ENCODE peak calls at places on chromosomes 5 and 9, in six cellular contexts. N, U, H, K, T and R are unnamed samples.

GRCh38 chr5:159956074-159956473 is 39.8 kb downstream of the ADRA1B start:
- DNase-seq in N (no peak), U (no peak), H (no peak), K (no peak), T (no peak), R (no peak)

GRCh38 chr5:136191304-136192014 is 1.5 kb downstream of the SMIM32 start:
- DNase-seq in N (no peak), U (no peak), H (no peak), K (no peak), T (no peak), R (no peak)

GRCh38 chr5:171226096-171226495 is 83.0 kb upstream of the TLX3 start:
- DNase-seq in N (no peak), U (no peak), H (no peak), K (no peak), T (no peak), R (peak)

GRCh38 chr5:13704401-13704800 is 240.1 kb downstream of the DNAH5 start:
- DNase-seq in N (no peak), U (no peak), H (no peak), K (no peak), T (no peak), R (no peak)

GRCh38 chr5:32109236-32109635 is 64.9 kb downstream of the GOLPH3 start:
- DNase-seq in N (no peak), U (no peak), H (no peak), K (no peak), T (no peak), R (no peak)

GRCh38 chr5:32241034-32241783 is 67.1 kb upstream of the GOLPH3 start:
- DNase-seq in N (no peak), U (no peak), H (no peak), K (no peak), T (no peak), R (no peak)

GRCh38 chr5:168174376-168174775 is 117.1 kb upstream of the WWC1 start:
- DNase-seq in N (no peak), U (no peak), H (no peak), K (no peak), T (no peak), R (no peak)

GRCh38 chr9:14383296-14383695 is 69.4 kb upstream of the NFIB start:
- DNase-seq in N (no peak), U (no peak), H (no peak), K (no peak), T (no peak), R (peak)

GRCh38 chr5:150409638-150410523 is 2.8 kb downstream of the CD74 start:
- DNase-seq in N (peak), U (peak), H (peak), K (peak), T (peak), R (peak)

GRCh38 chr5:751496-751895 is 33.0 kb downstream of the ZDHHC11B start:
- DNase-seq in N (no peak), U (no peak), H (no peak), K (no peak), T (no peak), R (no peak)

GRCh38 chr9:131441441-131441840 is 47.6 kb downstream of the PRRC2B start:
- DNase-seq in N (peak), U (no peak), H (no peak), K (no peak), T (no peak), R (no peak)

GRCh38 chr5:107476783-107477182 is 194.0 kb downstream of the EFNA5 start:
- DNase-seq in N (no peak), U (no peak), H (no peak), K (no peak), T (no peak), R (no peak)

GRCh38 chr9:34974664-34975063 is 14.9 kb upstream of the DNAJB5 start:
- DNase-seq in N (no peak), U (no peak), H (no peak), K (no peak), T (no peak), R (no peak)

GRCh38 chr9:111613436-111614040 is 14.1 kb upstream of the PTGR1 start:
- DNase-seq in N (no peak), U (no peak), H (no peak), K (no peak), T (no peak), R (no peak)

GRCh38 chr9:84694248-84694647 is 24.7 kb downstream of the NTRK2 start:
- DNase-seq in N (no peak), U (no peak), H (no peak), K (no peak), T (no peak), R (no peak)

GRCh38 chr5:55232985-55233928 is at the start of gene CCNO:
- DNase-seq in N (peak), U (peak), H (peak), K (peak), T (peak), R (peak)

GRCh38 chr5:8905021-8905420 is 640.9 kb downstream of the SEMA5A start:
- DNase-seq in N (no peak), U (no peak), H (no peak), K (no peak), T (no peak), R (peak)

GRCh38 chr9:81855538-81855937 is 72.7 kb upstream of the SPATA31D4 start:
- DNase-seq in N (no peak), U (no peak), H (no peak), K (no peak), T (no peak), R (no peak)

GRCh38 chr9:75417471-75417870 is 329.2 kb downstream of the OSTF1 start:
- DNase-seq in N (no peak), U (no peak), H (no peak), K (no peak), T (no peak), R (no peak)

GRCh38 chr5:124949862-124950261 is 203.4 kb upstream of the ZNF608 start:
- DNase-seq in N (peak), U (no peak), H (no peak), K (no peak), T (no peak), R (no peak)

GRCh38 chr5:127886141-127886540 is 182.9 kb downstream of the CCDC192 start:
- DNase-seq in N (no peak), U (no peak), H (no peak), K (no peak), T (no peak), R (no peak)

GRCh38 chr9:78280982-78281668 is 15.8 kb upstream of the PSAT1 start:
- DNase-seq in N (peak), U (peak), H (peak), K (no peak), T (peak), R (peak)

GRCh38 chr9:97640290-97640689 is 6.7 kb downstream of the NCBP1 start:
- DNase-seq in N (no peak), U (no peak), H (no peak), K (no peak), T (no peak), R (no peak)

GRCh38 chr9:297795-298119 is 83.1 kb downstream of the DOCK8 start:
- DNase-seq in N (no peak), U (no peak), H (no peak), K (no peak), T (no peak), R (no peak)

GRCh38 chr5:148978370-148979103 is 84.3 kb downstream of the SH3TC2 start:
- DNase-seq in N (no peak), U (no peak), H (no peak), K (no peak), T (no peak), R (no peak)

GRCh38 chr9:136222166-136222895 is 17.4 kb upstream of the LHX3 start:
- DNase-seq in N (no peak), U (no peak), H (no peak), K (no peak), T (no peak), R (no peak)

GRCh38 chr5:179318193-179318955 is 26.9 kb downstream of the ADAMTS2 start:
- DNase-seq in N (no peak), U (peak), H (no peak), K (no peak), T (peak), R (no peak)

GRCh38 chr5:94705427-94705826 is 87.0 kb downstream of the SLF1 start:
- DNase-seq in N (no peak), U (no peak), H (no peak), K (no peak), T (no peak), R (no peak)

GRCh38 chr5:139745800-139746690 is 49.6 kb upstream of the PSD2 start:
- DNase-seq in N (peak), U (peak), H (peak), K (peak), T (peak), R (peak)

GRCh38 chr5:44372028-44372427 is 17.2 kb downstream of the FGF10 start:
- DNase-seq in N (no peak), U (no peak), H (no peak), K (no peak), T (no peak), R (no peak)

DNA sequence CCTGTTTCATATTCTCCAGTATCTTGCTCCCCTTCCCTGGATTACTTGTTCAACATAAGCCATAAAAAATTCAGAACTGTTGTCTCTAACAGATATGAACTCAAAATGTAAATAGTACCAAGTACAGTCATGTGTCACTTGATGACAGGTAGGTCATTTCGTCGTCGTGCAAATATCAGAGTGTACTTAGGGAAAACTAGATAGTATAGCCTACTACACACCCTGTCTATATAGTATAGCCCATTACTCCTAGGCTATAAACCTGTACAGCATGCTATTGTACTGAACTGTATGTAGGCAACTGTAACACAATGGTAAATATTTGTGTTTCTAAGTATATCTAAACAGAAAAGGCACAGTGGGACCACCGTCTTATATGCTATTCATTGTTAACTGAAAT is 39.1 kb downstream of the SMIM15 start:
- DNase-seq in N (no peak), U (no peak), H (no peak), K (no peak), T (no peak), R (no peak)
- TF ChIP-seq CTCF in N (no peak), U (no peak), H (no peak), K (no peak), T (no peak), R (no peak)

GRCh38 chr5:173321886-173322285 is 6.3 kb downstream of the STC2 start:
- DNase-seq in N (no peak), U (no peak), H (no peak), K (no peak), T (no peak), R (no peak)

GRCh38 chr5:173324115-173325001 is 3.9 kb downstream of the STC2 start:
- DNase-seq in N (peak), U (peak), H (peak), K (peak), T (peak), R (no peak)

GRCh38 chr5:173323799-173324114 is 4.5 kb downstream of the STC2 start:
- DNase-seq in N (no peak), U (no peak), H (no peak), K (no peak), T (no peak), R (no peak)

GRCh38 chr5:173325091-173325698 is 3.0 kb downstream of the STC2 start:
- DNase-seq in N (no peak), U (no peak), H (no peak), K (no peak), T (no peak), R (no peak)

GRCh38 chr5:173323121-173323798 is 5.0 kb downstream of the STC2 start:
- DNase-seq in N (no peak), U (no peak), H (no peak), K (no peak), T (no peak), R (no peak)
- H3K4me3 ChIP-seq in N (peak), U (no peak), H (peak), K (no peak), T (no peak), R (no peak)

GRCh38 chr9:32136700-32137339 is 247.6 kb upstream of the ACO1 start:
- DNase-seq in N (no peak), U (no peak), H (no peak), K (no peak), T (no peak), R (no peak)
- TF ChIP-seq CTCF in N (no peak), U (no peak), H (no peak), K (no peak), T (no peak), R (no peak)

DNA sequence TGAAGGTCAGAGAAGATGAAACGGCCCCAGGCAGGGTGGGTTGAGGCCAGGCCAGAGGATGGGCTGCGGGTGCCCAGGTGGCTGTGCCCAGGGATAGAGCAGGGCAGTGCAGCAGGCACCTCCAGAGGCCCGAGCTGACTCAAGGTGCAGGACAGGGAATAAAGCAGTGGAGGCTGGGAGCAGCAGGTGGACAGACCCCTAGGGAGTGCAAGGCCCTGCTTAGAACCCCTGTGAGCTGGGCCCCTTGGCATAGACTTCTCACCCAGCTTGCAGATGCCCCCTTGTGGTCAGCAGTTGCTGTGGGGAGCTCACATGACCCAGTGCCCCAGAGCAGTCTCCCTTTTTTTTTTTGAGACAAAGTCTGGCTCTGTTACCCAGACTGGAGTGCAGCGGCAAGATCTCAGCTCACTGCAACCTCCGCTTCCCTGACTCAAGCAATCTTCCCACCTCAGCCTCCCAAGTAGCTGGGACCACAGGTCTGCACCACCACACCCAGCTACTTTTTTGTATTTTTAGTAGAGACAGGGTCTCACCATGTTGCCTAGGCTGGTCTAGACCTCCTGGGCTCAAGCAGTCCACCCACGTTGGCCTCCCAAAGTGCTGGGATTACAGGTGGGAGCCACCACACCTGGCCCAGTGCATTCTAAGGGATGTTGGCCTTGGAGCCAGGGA is 118.8 kb downstream of the WNK2 start:
- DNase-seq in N (peak), U (no peak), H (peak), K (peak), T (peak), R (peak)
- H3K4me3 ChIP-seq in N (no peak), U (no peak), H (no peak), K (no peak), T (no peak), R (no peak)

GRCh38 chr9:13279284-13280162 is at the start of gene MPDZ:
- DNase-seq in N (peak), U (peak), H (peak), K (peak), T (peak), R (peak)

GRCh38 chr9:13281356-13282016 is 2.0 kb upstream of the MPDZ start:
- DNase-seq in N (no peak), U (no peak), H (no peak), K (no peak), T (no peak), R (no peak)

GRCh38 chr9:13278023-13278367 is 1.5 kb downstream of the MPDZ start:
- DNase-seq in N (no peak), U (no peak), H (no peak), K (no peak), T (no peak), R (peak)

GRCh38 chr9:13274901-13275641 is 4.4 kb downstream of the MPDZ start:
- DNase-seq in N (no peak), U (no peak), H (no peak), K (no peak), T (no peak), R (peak)

GRCh38 chr9:13278368-13279246 is 885 bp downstream of the MPDZ start:
- DNase-seq in N (peak), U (peak), H (peak), K (peak), T (peak), R (peak)
- TF ChIP-seq CTCF in N (peak), U (peak), H (peak), K (peak), T (peak), R (peak)

GRCh38 chr9:38062106-38062497 is 6.9 kb downstream of the SHB start:
- DNase-seq in N (no peak), U (no peak), H (no peak), K (no peak), T (no peak), R (no peak)

GRCh38 chr9:38063363-38063707 is 5.7 kb downstream of the SHB start:
- DNase-seq in N (no peak), U (no peak), H (no peak), K (no peak), T (no peak), R (no peak)

GRCh38 chr9:38061326-38061947 is 7.6 kb downstream of the SHB start:
- DNase-seq in N (no peak), U (no peak), H (no peak), K (no peak), T (no peak), R (no peak)

GRCh38 chr9:38060688-38061087 is 8.3 kb downstream of the SHB start:
- DNase-seq in N (no peak), U (no peak), H (no peak), K (no peak), T (no peak), R (no peak)

DNA sequence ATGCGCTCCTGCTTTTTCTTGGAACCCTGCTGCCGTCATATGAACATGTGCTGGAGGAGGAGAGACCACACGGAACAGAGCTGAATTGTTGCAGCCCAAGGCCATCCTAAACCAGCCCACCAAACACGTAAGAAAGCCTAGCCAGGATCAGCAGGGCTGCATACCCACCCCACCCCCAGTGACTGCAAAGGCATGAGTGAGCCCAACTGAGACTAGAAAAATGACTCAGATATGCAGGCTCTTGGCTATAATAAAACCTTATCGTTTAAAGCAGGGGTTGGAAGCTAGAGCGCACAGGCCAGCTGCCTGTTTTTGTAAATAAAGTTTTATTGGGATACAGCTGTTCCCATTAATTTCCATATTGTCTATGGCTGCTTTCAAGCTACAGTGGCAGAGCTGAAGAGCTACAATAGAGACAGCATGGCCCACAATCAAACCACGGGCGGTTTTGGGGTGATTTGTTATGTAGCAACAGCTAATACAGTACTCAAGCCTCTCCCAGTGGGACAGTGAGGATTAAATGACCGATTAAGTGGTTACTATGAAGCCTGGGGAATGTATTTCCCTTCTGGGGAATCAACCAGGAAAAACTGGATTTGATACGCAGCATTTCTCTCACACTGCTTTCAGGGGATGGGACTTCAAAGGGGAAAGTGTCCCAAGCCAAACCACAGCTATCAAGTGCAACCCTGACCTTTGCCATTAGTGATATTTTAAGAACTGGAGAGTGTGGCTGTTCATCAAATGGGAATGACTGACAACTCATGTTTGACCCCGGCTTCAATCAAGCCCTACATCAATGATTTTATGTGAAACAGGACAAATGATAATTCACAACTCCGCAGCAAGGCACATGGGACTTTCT is 6.3 kb downstream of the SHB start:
- DNase-seq in N (no peak), U (no peak), H (no peak), K (no peak), T (no peak), R (no peak)
- H3K4me3 ChIP-seq in N (no peak), U (no peak), H (no peak), K (no peak), T (no peak), R (no peak)

GRCh38 chr5:15499528-15500325 is at the start of gene FBXL7:
- DNase-seq in N (peak), U (peak), H (peak), K (peak), T (peak), R (no peak)

GRCh38 chr5:15500326-15500958 is 462 bp downstream of the FBXL7 start:
- DNase-seq in N (peak), U (peak), H (peak), K (peak), T (peak), R (no peak)

GRCh38 chr5:15496886-15497285 is 3.1 kb upstream of the FBXL7 start:
- DNase-seq in N (no peak), U (no peak), H (no peak), K (no peak), T (no peak), R (no peak)

GRCh38 chr5:15502208-15502607 is 2.2 kb downstream of the FBXL7 start:
- DNase-seq in N (no peak), U (no peak), H (no peak), K (no peak), T (no peak), R (no peak)

GRCh38 chr5:15501057-15501791 is 1.2 kb downstream of the FBXL7 start:
- DNase-seq in N (peak), U (peak), H (no peak), K (no peak), T (peak), R (peak)
- TF ChIP-seq CTCF in N (peak), U (no peak), H (no peak), K (no peak), T (no peak), R (peak)